ENCODE peak calls at places on chromosomes 11 and 22, in eight cellular contexts. One of them, this sample, is unnamed. For H3K9me3, the result is how much of the 10 kb centered on the place peaks cover.

GRCh38 chr11:13440100-13440855 is 22.7 kb downstream of the BTBD10 start:
- DNase-seq in tibial nerve: no peak
- DNase-seq in right lobe of liver: no peak
- DNase-seq in cardiac muscle cell: peak
- DNase-seq in SK-N-SH: peak
- DNase-seq in H9: no peak
- DNase-seq in adrenal gland: peak
- DNase-seq in A549: peak
- DNase-seq in this sample: peak

GRCh38 chr11:111562692-111563389 is 22.3 kb downstream of the LAYN start:
- DNase-seq in adrenal gland: no peak
- DNase-seq in H9: no peak
- DNase-seq in SK-N-SH: no peak
- DNase-seq in tibial nerve: no peak
- DNase-seq in A549: no peak
- DNase-seq in right lobe of liver: no peak
- DNase-seq in cardiac muscle cell: no peak
- DNase-seq in this sample: no peak

GRCh38 chr11:122981388-122982264 is at the start of gene BSX:
- DNase-seq in right lobe of liver: no peak
- DNase-seq in H9: peak
- DNase-seq in SK-N-SH: no peak
- DNase-seq in adrenal gland: peak
- DNase-seq in cardiac muscle cell: peak
- DNase-seq in A549: peak
- DNase-seq in tibial nerve: no peak
- DNase-seq in this sample: peak

GRCh38 chr11:113373306-113373705 is 14.3 kb upstream of the ANKK1 start:
- DNase-seq in A549: no peak
- DNase-seq in cardiac muscle cell: no peak
- DNase-seq in adrenal gland: peak
- DNase-seq in tibial nerve: no peak
- DNase-seq in SK-N-SH: no peak
- DNase-seq in H9: no peak
- DNase-seq in right lobe of liver: no peak
- DNase-seq in this sample: no peak

GRCh38 chr11:134514354-134514951 is 102.4 kb upstream of the B3GAT1 start:
- DNase-seq in A549: no peak
- DNase-seq in SK-N-SH: no peak
- DNase-seq in H9: no peak
- DNase-seq in adrenal gland: no peak
- DNase-seq in tibial nerve: no peak
- DNase-seq in right lobe of liver: peak
- DNase-seq in cardiac muscle cell: no peak
- DNase-seq in this sample: peak

GRCh38 chr11:48107188-48107704 is 109.4 kb upstream of the OR4B1 start:
- DNase-seq in cardiac muscle cell: no peak
- DNase-seq in H9: no peak
- DNase-seq in SK-N-SH: no peak
- DNase-seq in right lobe of liver: no peak
- DNase-seq in A549: no peak
- DNase-seq in adrenal gland: no peak
- DNase-seq in tibial nerve: no peak
- DNase-seq in this sample: no peak

GRCh38 chr22:50731811-50732624 is 6.0 kb upstream of the ACR start:
- DNase-seq in right lobe of liver: peak
- DNase-seq in cardiac muscle cell: peak
- DNase-seq in tibial nerve: peak
- DNase-seq in A549: peak
- DNase-seq in H9: no peak
- DNase-seq in SK-N-SH: peak
- DNase-seq in adrenal gland: peak
- DNase-seq in this sample: peak

GRCh38 chr11:134464196-134464595 is 52.2 kb upstream of the B3GAT1 start:
- DNase-seq in H9: peak
- DNase-seq in A549: no peak
- DNase-seq in SK-N-SH: no peak
- DNase-seq in adrenal gland: no peak
- DNase-seq in right lobe of liver: no peak
- DNase-seq in cardiac muscle cell: no peak
- DNase-seq in tibial nerve: no peak
- DNase-seq in this sample: no peak

GRCh38 chr22:48868554-48868953 is 959.1 kb downstream of the BRD1 start:
- DNase-seq in right lobe of liver: no peak
- DNase-seq in adrenal gland: no peak
- DNase-seq in cardiac muscle cell: no peak
- DNase-seq in SK-N-SH: no peak
- DNase-seq in tibial nerve: no peak
- DNase-seq in H9: no peak
- DNase-seq in A549: no peak
- DNase-seq in this sample: no peak

GRCh38 chr11:69183613-69184012 is 27.9 kb downstream of the SMIM38 start:
- DNase-seq in cardiac muscle cell: no peak
- DNase-seq in tibial nerve: no peak
- DNase-seq in SK-N-SH: no peak
- DNase-seq in A549: no peak
- DNase-seq in adrenal gland: no peak
- DNase-seq in H9: no peak
- DNase-seq in right lobe of liver: no peak
- DNase-seq in this sample: no peak

GRCh38 chr11:12961615-12962014 is 47.5 kb upstream of the RASSF10 start:
- DNase-seq in cardiac muscle cell: no peak
- DNase-seq in tibial nerve: no peak
- DNase-seq in A549: peak
- DNase-seq in SK-N-SH: peak
- DNase-seq in adrenal gland: no peak
- DNase-seq in right lobe of liver: no peak
- DNase-seq in H9: no peak
- DNase-seq in this sample: no peak

GRCh38 chr22:23893446-23893956 is 682 bp upstream of the MIF start:
- DNase-seq in H9: no peak
- DNase-seq in cardiac muscle cell: no peak
- DNase-seq in A549: no peak
- DNase-seq in adrenal gland: no peak
- DNase-seq in tibial nerve: no peak
- DNase-seq in right lobe of liver: no peak
- DNase-seq in SK-N-SH: no peak
- DNase-seq in this sample: no peak

GRCh38 chr22:23893957-23894709 is at the start of gene MIF:
- DNase-seq in right lobe of liver: peak
- DNase-seq in cardiac muscle cell: peak
- DNase-seq in SK-N-SH: peak
- DNase-seq in adrenal gland: peak
- DNase-seq in A549: peak
- DNase-seq in H9: peak
- DNase-seq in tibial nerve: peak
- DNase-seq in this sample: peak

GRCh38 chr22:23895599-23896144 is 1.5 kb downstream of the MIF start:
- DNase-seq in A549: no peak
- DNase-seq in tibial nerve: no peak
- DNase-seq in right lobe of liver: no peak
- DNase-seq in adrenal gland: no peak
- DNase-seq in SK-N-SH: no peak
- DNase-seq in H9: no peak
- DNase-seq in cardiac muscle cell: no peak
- DNase-seq in this sample: no peak

GRCh38 chr22:23896166-23896522 is 2.0 kb downstream of the MIF start:
- DNase-seq in SK-N-SH: no peak
- DNase-seq in tibial nerve: no peak
- DNase-seq in H9: no peak
- DNase-seq in cardiac muscle cell: no peak
- DNase-seq in right lobe of liver: no peak
- DNase-seq in adrenal gland: no peak
- DNase-seq in A549: no peak
- DNase-seq in this sample: no peak

DNA sequence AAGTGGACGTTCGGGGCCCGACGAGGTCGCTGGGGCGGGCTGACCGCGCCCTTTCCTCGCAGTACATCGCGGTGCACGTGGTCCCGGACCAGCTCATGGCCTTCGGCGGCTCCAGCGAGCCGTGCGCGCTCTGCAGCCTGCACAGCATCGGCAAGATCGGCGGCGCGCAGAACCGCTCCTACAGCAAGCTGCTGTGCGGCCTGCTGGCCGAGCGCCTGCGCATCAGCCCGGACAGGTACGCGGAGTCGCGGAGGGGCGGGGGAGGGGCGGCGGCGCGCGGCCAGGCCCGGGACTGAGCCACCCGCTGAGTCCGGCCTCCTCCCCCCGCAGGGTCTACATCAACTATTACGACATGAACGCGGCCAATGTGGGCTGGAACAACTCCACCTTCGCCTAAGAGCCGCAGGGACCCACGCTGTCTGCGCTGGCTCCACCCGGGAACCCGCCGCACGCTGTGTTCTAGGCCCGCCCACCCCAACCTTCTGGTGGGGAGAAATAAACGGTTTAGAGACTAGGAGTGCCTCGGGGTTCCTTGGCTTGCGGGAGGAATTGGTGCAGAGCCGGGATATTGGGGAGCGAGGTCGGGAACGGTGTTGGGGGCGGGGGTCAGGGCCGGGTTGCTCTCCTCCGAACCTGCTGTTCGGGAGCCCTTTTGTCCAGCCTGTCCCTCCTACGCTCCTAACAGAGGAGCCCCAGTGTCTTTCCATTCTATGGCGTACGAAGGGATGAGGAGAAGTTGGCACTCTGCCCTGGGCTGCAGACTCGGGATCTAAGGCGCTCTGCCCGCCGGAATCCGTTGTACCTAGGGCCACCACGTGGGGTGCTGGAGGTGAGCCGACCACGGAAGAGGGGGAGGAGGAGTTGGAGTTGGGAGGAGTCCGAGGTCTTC is 771 bp downstream of the MIF start:
- DNase-seq in right lobe of liver: peak
- DNase-seq in A549: peak
- DNase-seq in cardiac muscle cell: peak
- DNase-seq in SK-N-SH: peak
- DNase-seq in tibial nerve: peak
- DNase-seq in adrenal gland: peak
- DNase-seq in H9: peak
- DNase-seq in this sample: peak
- H3K9me3 ChIP-seq in right lobe of liver: under half
- H3K9me3 ChIP-seq in A549: under half
- H3K9me3 ChIP-seq in cardiac muscle cell: under half
- H3K9me3 ChIP-seq in SK-N-SH: under half
- H3K9me3 ChIP-seq in tibial nerve: under half
- H3K9me3 ChIP-seq in adrenal gland: under half
- H3K9me3 ChIP-seq in H9: under half
- H3K9me3 ChIP-seq in this sample: under half

DNA sequence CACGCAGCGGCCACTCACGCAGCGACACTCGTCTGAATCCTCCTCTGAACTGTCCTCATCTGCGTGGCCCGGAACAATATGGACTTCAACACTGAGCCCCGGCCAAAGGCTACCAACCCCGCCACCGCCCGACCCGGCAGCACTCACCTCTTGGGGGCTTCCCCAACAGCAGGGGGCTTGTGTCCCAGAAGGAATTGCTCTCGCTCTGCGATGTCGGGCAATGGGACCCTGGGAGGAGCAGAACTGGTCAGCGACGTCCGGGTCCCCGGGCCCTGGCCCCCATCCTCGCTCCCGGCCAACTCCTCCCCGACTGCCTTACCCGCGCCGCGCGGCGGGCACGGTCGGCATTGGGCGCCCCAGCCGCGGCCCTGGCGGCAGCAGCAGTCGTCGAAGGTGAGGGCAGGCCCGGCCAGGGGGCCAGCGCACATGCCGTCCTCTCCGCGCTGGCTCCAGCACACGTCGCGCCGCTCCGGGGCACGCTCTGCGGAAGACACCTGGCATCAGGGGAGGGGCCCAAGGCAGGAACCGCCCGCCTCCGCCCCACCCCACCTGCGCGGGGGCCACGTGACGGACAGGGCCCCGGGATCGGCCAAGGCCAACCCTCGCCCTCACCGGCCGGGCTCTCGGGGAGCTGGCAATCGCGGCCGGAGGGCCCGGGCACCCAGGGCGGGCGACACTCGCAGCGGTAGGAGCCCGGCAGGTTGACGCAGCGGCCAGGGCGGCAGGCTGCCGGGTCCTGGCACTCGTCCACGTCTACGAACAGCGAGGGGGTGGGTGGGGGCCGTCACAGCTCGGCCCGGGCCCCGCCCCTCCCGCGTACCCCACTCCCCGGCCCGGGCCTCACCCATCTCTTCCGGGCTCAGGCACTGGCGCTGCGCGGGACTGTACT is 14.8 kb downstream of the SCYL1 start:
- DNase-seq in adrenal gland: peak
- DNase-seq in right lobe of liver: no peak
- DNase-seq in SK-N-SH: peak
- DNase-seq in tibial nerve: no peak
- DNase-seq in A549: no peak
- DNase-seq in H9: peak
- DNase-seq in cardiac muscle cell: no peak
- DNase-seq in this sample: peak
- TF ChIP-seq CTCF in adrenal gland: no peak
- TF ChIP-seq CTCF in right lobe of liver: no peak
- TF ChIP-seq CTCF in SK-N-SH: no peak
- TF ChIP-seq CTCF in tibial nerve: no peak
- TF ChIP-seq CTCF in A549: no peak
- TF ChIP-seq CTCF in H9: no peak
- TF ChIP-seq CTCF in cardiac muscle cell: no peak
- TF ChIP-seq CTCF in this sample: no peak

DNA sequence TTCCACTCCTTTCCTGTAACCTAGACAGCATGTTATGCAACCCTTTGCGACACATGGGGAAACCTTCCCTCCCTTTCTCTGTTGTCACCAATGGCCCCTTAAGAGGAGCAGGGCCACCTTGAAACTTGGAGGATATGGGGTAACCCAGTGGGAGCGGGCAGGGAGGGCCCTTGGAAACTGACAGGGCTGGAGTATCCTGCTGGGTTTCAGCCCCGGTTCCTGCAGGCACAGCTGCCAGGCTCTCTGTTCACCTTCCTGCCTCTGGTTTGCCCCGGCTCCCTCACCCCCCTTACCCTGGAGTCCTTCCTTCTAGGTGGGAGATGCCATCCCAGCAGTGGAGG is 1.5 kb downstream of the PRDX5 start:
- DNase-seq in right lobe of liver: no peak
- DNase-seq in A549: no peak
- DNase-seq in adrenal gland: peak
- DNase-seq in tibial nerve: no peak
- DNase-seq in H9: no peak
- DNase-seq in SK-N-SH: no peak
- DNase-seq in cardiac muscle cell: no peak
- DNase-seq in this sample: no peak
- H3K27ac ChIP-seq in right lobe of liver: peak
- H3K27ac ChIP-seq in A549: peak
- H3K27ac ChIP-seq in adrenal gland: peak
- H3K27ac ChIP-seq in tibial nerve: peak
- H3K27ac ChIP-seq in H9: no peak
- H3K27ac ChIP-seq in SK-N-SH: no peak
- H3K27ac ChIP-seq in cardiac muscle cell: peak
- H3K27ac ChIP-seq in this sample: no peak

GRCh38 chr11:42021919-42022318 is 562.5 kb upstream of the LRRC4C start:
- DNase-seq in SK-N-SH: peak
- DNase-seq in tibial nerve: no peak
- DNase-seq in right lobe of liver: no peak
- DNase-seq in A549: no peak
- DNase-seq in adrenal gland: no peak
- DNase-seq in cardiac muscle cell: no peak
- DNase-seq in H9: no peak
- DNase-seq in this sample: no peak
- H3K9me3 ChIP-seq in SK-N-SH: under half
- H3K9me3 ChIP-seq in tibial nerve: under half
- H3K9me3 ChIP-seq in right lobe of liver: under half
- H3K9me3 ChIP-seq in A549: under half
- H3K9me3 ChIP-seq in adrenal gland: under half
- H3K9me3 ChIP-seq in cardiac muscle cell: under half
- H3K9me3 ChIP-seq in H9: under half
- H3K9me3 ChIP-seq in this sample: under half

GRCh38 chr11:8265681-8266241 is 2.1 kb upstream of the LMO1 start:
- DNase-seq in SK-N-SH: peak
- DNase-seq in adrenal gland: no peak
- DNase-seq in tibial nerve: no peak
- DNase-seq in right lobe of liver: no peak
- DNase-seq in H9: peak
- DNase-seq in cardiac muscle cell: peak
- DNase-seq in A549: no peak
- DNase-seq in this sample: peak
- TF ChIP-seq CTCF in SK-N-SH: peak
- TF ChIP-seq CTCF in adrenal gland: no peak
- TF ChIP-seq CTCF in tibial nerve: no peak
- TF ChIP-seq CTCF in right lobe of liver: no peak
- TF ChIP-seq CTCF in H9: peak
- TF ChIP-seq CTCF in cardiac muscle cell: peak
- TF ChIP-seq CTCF in A549: no peak
- TF ChIP-seq CTCF in this sample: peak

This sample was measured in endodermal cell.